ENCODE peak calls at places on chromosomes 4 and X, in six cellular contexts. Y is colonic mucosa, O is HFF-Myc, N is GM12864, L is AG09309, Q is BJ. Z is an unnamed sample.

GRCh38 chrX:63750846-63751245 is 34.2 kb downstream of the ARHGEF9 start:
- DNase-seq in Q (no peak), L (no peak), Y (no peak), O (no peak), N (no peak), Z (no peak)

GRCh38 chrX:102067966-102068723 is 57.3 kb upstream of the TCEAL2 start:
- DNase-seq in O (no peak), Q (no peak), N (no peak), L (no peak), Y (no peak), Z (no peak)

GRCh38 chr4:185020293-185020808 is 2.1 kb downstream of the HELT start:
- DNase-seq in L (no peak), Y (no peak), N (no peak), Q (no peak), O (no peak), Z (no peak)

GRCh38 chr4:762211-763190 is 56.9 kb downstream of the PCGF3 start:
- DNase-seq in Y (no peak), O (no peak), N (no peak), L (no peak), Q (no peak), Z (no peak)

GRCh38 chr4:16915956-16916355 is 17.5 kb upstream of the LDB2 start:
- DNase-seq in O (no peak), Y (no peak), Q (no peak), N (no peak), L (no peak), Z (no peak)

GRCh38 chr4:183287677-183288076 is 32.4 kb downstream of the CLDN22 start:
- DNase-seq in N (no peak), Q (no peak), Y (no peak), L (no peak), O (no peak), Z (no peak)

GRCh38 chrX:25084446-25084845 is 68.7 kb upstream of the ARX start:
- DNase-seq in L (no peak), N (no peak), Y (no peak), O (no peak), Q (no peak), Z (no peak)

GRCh38 chr4:27007507-27007906 is 146.9 kb downstream of the STIM2 start:
- DNase-seq in N (no peak), Q (peak), O (no peak), Y (no peak), L (peak), Z (no peak)

GRCh38 chr4:6259886-6260285 is 9.8 kb upstream of the WFS1 start:
- DNase-seq in N (no peak), Q (no peak), Y (no peak), L (no peak), O (no peak), Z (no peak)

GRCh38 chr4:6256141-6256540 is 13.5 kb upstream of the WFS1 start:
- DNase-seq in O (no peak), Y (no peak), Q (no peak), L (no peak), N (no peak), Z (no peak)

GRCh38 chr4:6258026-6258360 is 11.7 kb upstream of the WFS1 start:
- DNase-seq in N (no peak), L (no peak), Y (no peak), Q (no peak), O (no peak), Z (no peak)

GRCh38 chr4:6258741-6259140 is 10.9 kb upstream of the WFS1 start:
- DNase-seq in Q (no peak), N (no peak), L (no peak), Y (no peak), O (no peak), Z (no peak)

DNA sequence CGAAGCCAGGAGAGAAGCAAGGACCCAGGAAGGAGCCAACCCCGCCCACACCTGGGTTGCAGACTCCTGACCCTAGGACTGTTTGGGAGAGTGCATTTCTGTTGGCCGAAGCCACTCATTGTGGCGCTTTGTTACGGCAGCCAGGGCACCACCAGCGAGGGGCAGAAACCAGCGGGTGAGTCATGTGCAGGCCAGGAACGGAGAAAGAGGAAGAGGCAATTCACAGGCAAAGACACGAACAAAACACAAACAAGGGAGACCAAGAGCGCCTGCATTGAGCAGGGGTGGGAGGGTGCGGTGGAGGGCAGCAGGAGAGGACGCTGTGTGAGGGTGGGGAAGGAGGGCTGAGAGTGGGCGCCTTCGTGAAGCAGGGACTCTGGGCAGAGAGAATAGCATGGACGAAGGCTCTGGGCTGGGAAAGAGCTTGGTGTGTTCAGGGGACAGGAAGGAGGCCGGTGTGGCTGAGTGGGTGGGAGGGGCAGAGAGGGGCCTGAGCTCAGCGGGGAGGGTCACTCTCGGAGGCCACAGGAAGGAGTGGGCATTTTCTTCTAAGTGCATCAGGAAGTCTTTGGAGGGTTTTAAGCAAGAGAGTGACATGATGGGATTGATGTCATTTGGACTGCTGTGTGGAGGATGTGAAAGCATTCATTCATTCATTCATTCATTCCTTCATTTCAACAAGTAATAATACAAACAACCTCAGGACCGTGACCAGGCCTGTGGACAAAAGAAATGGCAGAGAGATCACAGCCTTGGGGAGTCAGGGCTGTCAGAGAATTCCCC is 12.2 kb upstream of the WFS1 start:
- DNase-seq in L (no peak), N (no peak), Y (no peak), O (no peak), Q (no peak), Z (peak)
- TF ChIP-seq CTCF in L (no peak), N (no peak), Y (no peak), O (no peak), Q (no peak), Z (no peak)

GRCh38 chr4:53005149-53005546 is 143.0 kb downstream of the RASL11B start:
- DNase-seq in N (no peak), Q (no peak), O (no peak), L (no peak), Y (no peak), Z (no peak)

GRCh38 chr4:53007024-53007423 is 144.9 kb downstream of the RASL11B start:
- DNase-seq in Y (no peak), Q (no peak), O (no peak), L (no peak), N (no peak), Z (no peak)

GRCh38 chr4:53004497-53005148 is 142.5 kb downstream of the RASL11B start:
- DNase-seq in Q (no peak), O (no peak), Y (no peak), L (no peak), N (no peak), Z (no peak)

GRCh38 chr4:53003959-53004358 is 141.8 kb downstream of the RASL11B start:
- DNase-seq in O (no peak), N (no peak), Q (no peak), Y (no peak), L (no peak), Z (no peak)

GRCh38 chr4:53005808-53006207 is 143.7 kb downstream of the RASL11B start:
- DNase-seq in Y (no peak), Q (no peak), N (no peak), O (no peak), L (no peak), Z (no peak)
- TF ChIP-seq CTCF in Y (no peak), Q (no peak), N (no peak), O (no peak), L (no peak), Z (no peak)

GRCh38 chrX:128106630-128107029 is 54.4 kb upstream of the ACTRT1 start:
- DNase-seq in L (no peak), Q (no peak), N (no peak), O (no peak), Y (no peak), Z (no peak)
- TF ChIP-seq CTCF in L (no peak), Q (no peak), N (no peak), O (no peak), Y (no peak), Z (no peak)

GRCh38 chrX:39247536-39247935 is 446.3 kb downstream of the MID1IP1 start:
- DNase-seq in O (no peak), Y (no peak), Q (no peak), N (no peak), L (no peak), Z (no peak)

GRCh38 chrX:39253551-39253950 is 452.3 kb downstream of the MID1IP1 start:
- DNase-seq in N (no peak), O (no peak), L (no peak), Y (no peak), Q (no peak), Z (no peak)

GRCh38 chrX:39251995-39252394 is 450.7 kb downstream of the MID1IP1 start:
- DNase-seq in O (no peak), N (no peak), Q (no peak), Y (no peak), L (no peak), Z (no peak)

GRCh38 chrX:39248330-39248729 is 447.1 kb downstream of the MID1IP1 start:
- DNase-seq in Q (no peak), L (no peak), N (no peak), O (no peak), Y (no peak), Z (no peak)

DNA sequence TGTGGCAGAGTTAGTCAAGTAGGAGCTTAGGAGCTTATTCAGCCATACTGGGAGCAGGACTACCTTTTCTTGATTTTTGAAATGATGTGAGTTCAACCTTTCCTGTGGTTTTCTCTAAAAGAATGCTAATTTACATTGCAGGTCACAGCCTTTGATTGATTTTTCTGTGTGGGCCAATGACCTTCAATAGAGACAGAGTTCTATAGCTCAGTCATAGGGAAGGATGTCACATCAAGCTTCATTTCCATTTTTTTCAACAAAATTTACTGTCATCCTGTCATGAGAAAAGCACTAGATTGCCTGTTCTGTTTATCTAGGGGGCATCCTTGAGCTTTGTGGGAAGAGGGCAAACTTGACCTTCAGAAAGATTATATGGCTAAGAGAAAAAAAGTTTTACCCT is 448.7 kb downstream of the MID1IP1 start:
- DNase-seq in Y (no peak), Q (no peak), L (no peak), N (no peak), O (no peak), Z (no peak)
- TF ChIP-seq CTCF in Y (no peak), Q (no peak), L (no peak), N (no peak), O (no peak), Z (no peak)

DNA sequence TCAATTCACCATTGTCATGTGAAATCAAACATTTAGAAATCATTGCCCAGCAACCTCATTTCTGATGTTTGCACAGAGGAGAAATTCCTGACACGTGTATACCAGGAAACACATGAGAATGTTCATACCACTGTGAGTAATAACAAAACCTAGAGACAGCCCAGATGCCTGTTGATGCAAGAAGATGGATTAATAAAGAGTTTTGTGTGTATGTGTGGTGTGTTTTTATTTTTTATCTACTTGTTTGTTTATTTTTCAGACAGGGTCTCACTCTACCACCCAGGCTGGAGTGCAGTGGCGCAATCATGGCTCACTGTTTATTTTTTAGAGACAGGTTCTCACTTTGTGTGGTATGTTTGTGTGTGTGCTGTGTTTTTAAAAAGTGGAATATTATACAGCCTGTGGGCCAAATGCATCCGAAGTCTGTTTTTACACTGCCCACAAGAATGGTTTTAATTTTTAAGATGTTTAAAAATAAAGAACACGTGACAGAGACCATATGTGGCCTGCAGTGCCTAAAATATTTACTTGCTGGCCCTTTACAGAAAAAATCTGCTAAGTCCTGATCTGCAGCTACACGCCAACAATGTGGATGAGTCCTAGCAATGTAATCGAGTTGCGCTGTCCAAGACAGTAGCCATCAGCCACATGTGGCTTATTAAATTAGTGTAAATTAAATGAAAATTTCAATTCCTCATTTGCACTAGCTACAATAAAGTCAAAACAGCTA is 39.2 kb downstream of the TXLNG start:
- DNase-seq in O (no peak), Q (no peak), N (no peak), L (no peak), Y (no peak), Z (no peak)
- TF ChIP-seq CTCF in O (no peak), Q (no peak), N (no peak), L (no peak), Y (no peak), Z (no peak)

GRCh38 chr4:8110071-8110986 is 48.3 kb downstream of the ABLIM2 start:
- DNase-seq in N (no peak), Y (no peak), Q (no peak), O (no peak), L (no peak), Z (peak)
- TF ChIP-seq CTCF in N (peak), Y (no peak), Q (no peak), O (peak), L (peak), Z (no peak)

GRCh38 chr4:88137112-88137511 is 21.3 kb downstream of the ABCG2 start:
- DNase-seq in Q (no peak), O (no peak), Y (no peak), L (no peak), N (no peak), Z (no peak)

GRCh38 chr4:88135362-88135663 is 23.1 kb downstream of the ABCG2 start:
- DNase-seq in Q (no peak), Y (no peak), O (no peak), N (no peak), L (no peak), Z (no peak)

GRCh38 chr4:88136249-88136648 is 22.2 kb downstream of the ABCG2 start:
- DNase-seq in Q (no peak), O (no peak), Y (no peak), N (no peak), L (no peak), Z (no peak)

GRCh38 chr4:88138561-88138960 is 19.9 kb downstream of the ABCG2 start:
- DNase-seq in L (peak), Q (peak), O (peak), N (no peak), Y (no peak), Z (no peak)

DNA sequence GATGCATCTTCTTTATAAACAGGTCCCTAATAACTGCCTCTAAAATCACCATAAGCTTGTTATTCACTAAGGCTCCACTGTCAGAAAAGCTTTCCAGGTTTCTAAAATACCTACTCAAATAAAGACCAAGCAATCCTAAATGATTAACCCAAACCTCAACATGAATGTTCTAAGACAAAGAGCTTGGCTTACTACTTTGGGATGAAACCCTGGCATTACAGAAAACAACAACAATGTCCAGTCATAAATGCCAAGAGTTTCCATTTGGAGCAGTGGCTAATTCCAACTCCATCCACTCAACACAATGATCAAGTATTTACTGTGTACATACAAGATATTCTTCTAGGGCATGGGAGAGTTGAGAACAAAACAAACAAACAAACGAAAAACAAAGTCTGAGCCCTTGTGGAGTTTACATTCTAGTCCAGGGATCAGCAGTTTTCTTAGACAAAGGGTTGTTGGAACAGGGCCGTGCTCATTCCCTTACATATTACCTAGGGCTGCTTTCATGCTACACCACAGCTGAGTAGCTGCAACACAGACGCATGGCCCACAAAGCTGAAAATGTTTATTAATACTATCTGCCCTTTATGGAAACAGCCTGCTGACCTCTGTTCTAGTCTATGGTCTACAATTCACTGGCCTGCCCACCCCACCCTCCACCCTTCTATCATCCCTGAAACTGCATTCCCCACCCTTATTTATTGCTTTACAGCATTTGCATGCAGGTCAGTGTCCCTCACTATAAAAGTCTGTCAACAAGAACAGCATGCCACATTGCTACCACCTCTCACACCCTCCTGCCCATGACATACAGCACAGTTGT is 23.7 kb downstream of the ABCG2 start:
- DNase-seq in O (no peak), N (no peak), Q (no peak), L (no peak), Y (peak), Z (no peak)
- TF ChIP-seq CTCF in O (no peak), N (no peak), Q (no peak), L (no peak), Y (no peak), Z (no peak)

GRCh38 chr4:98627477-98627876 is 30.9 kb downstream of the TSPAN5 start:
- DNase-seq in O (no peak), Y (no peak), N (no peak), Q (no peak), L (no peak), Z (no peak)

GRCh38 chr4:98625920-98626319 is 32.5 kb downstream of the TSPAN5 start:
- DNase-seq in Y (no peak), N (no peak), L (no peak), Q (no peak), O (no peak), Z (no peak)

GRCh38 chr4:98625399-98625798 is 33.0 kb downstream of the TSPAN5 start:
- DNase-seq in O (no peak), L (no peak), Q (no peak), Y (no peak), N (no peak), Z (no peak)

GRCh38 chr4:98626350-98626749 is 32.1 kb downstream of the TSPAN5 start:
- DNase-seq in O (peak), L (peak), N (no peak), Y (no peak), Q (peak), Z (no peak)

GRCh38 chr4:98627883-98628282 is 30.5 kb downstream of the TSPAN5 start:
- DNase-seq in Y (no peak), L (peak), N (no peak), Q (peak), O (no peak), Z (no peak)
- TF ChIP-seq CTCF in Y (no peak), L (no peak), N (no peak), Q (no peak), O (no peak), Z (no peak)

GRCh38 chr4:28354874-28355273 is 1494.2 kb downstream of the STIM2 start:
- DNase-seq in L (no peak), Q (no peak), Y (no peak), O (no peak), N (no peak), Z (no peak)

GRCh38 chr4:28362169-28362568 is 1501.5 kb downstream of the STIM2 start:
- DNase-seq in N (no peak), L (no peak), O (no peak), Q (no peak), Y (no peak), Z (no peak)

GRCh38 chr4:28360681-28361080 is 1500.0 kb downstream of the STIM2 start:
- DNase-seq in Q (no peak), O (no peak), L (no peak), N (no peak), Y (no peak), Z (no peak)

DNA sequence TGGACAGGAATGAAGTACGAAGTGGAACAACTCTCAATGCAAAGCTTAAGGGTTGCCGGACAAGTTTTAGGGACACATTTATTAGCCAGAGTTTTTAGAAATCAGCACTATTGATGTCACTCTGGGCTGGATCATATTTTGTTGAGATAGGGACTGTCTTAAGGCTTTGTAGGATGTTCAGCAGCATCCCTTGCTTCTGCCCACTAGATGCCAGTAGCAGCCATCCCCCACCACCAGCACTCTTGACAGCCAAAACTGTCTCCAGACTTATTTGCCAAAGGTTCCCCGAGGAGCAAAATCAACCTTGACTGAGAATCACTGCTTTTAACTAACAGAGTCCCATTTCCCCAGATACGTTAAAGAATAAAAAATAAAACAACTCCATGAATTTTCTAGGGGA is 1497.3 kb downstream of the STIM2 start:
- DNase-seq in O (no peak), N (no peak), Q (no peak), Y (no peak), L (peak), Z (no peak)
- TF ChIP-seq CTCF in O (peak), N (no peak), Q (peak), Y (no peak), L (peak), Z (no peak)